ENCODE peak calls at places on chromosome 20, in seven cellular contexts. N, I, Q, U, M, F and E are unnamed samples.

GRCh38 chr20:815914-816606 is 17.5 kb upstream of the FAM110A start:
- DNase-seq in N (no peak), I (peak; percentile 84), Q (peak; percentile 42), U (peak; percentile 45), M (peak; percentile 84), F (peak; percentile 37), E (peak; percentile 54)

GRCh38 chr20:13610205-13610604 is 28.5 kb downstream of the TASP1 start:
- DNase-seq in N (no peak), I (no peak), Q (no peak), U (no peak), M (no peak), F (no peak), E (no peak)

GRCh38 chr20:41991412-41991811 is 373.2 kb upstream of the CHD6 start:
- DNase-seq in N (no peak), I (no peak), Q (no peak), U (no peak), M (no peak), F (no peak), E (no peak)

GRCh38 chr20:10352934-10353866 is 80.8 kb downstream of the MKKS start:
- DNase-seq in N (no peak), I (peak; percentile 31), Q (no peak), U (no peak), M (no peak), F (peak; percentile 47), E (peak; percentile 55)

GRCh38 chr20:1800180-1800579 is 95.0 kb upstream of the SIRPA start:
- DNase-seq in N (no peak), I (no peak), Q (no peak), U (no peak), M (no peak), F (no peak), E (no peak)

GRCh38 chr20:4811661-4812181 is 90.0 kb downstream of the PRND start:
- DNase-seq in N (peak; percentile 73), I (no peak), Q (peak; percentile 77), U (no peak), M (no peak), F (no peak), E (no peak)

GRCh38 chr20:12040261-12040660 is 122.6 kb downstream of the BTBD3 start:
- DNase-seq in N (no peak), I (no peak), Q (no peak), U (no peak), M (no peak), F (no peak), E (no peak)

GRCh38 chr20:52247548-52247947 is 56.0 kb upstream of the ZFP64 start:
- DNase-seq in N (no peak), I (no peak), Q (no peak), U (no peak), M (no peak), F (no peak), E (no peak)

GRCh38 chr20:33377366-33377765 is 24.0 kb downstream of the CDK5RAP1 start:
- DNase-seq in N (no peak), I (no peak), Q (no peak), U (no peak), M (no peak), F (no peak), E (no peak)

GRCh38 chr20:34249291-34249690 is 8.1 kb downstream of the ASIP start:
- DNase-seq in N (no peak), I (no peak), Q (peak; percentile 9), U (peak; percentile 71), M (peak; percentile 69), F (peak; percentile 81), E (no peak)

GRCh38 chr20:32445539-32446273 is 87.6 kb downstream of the ASXL1 start:
- DNase-seq in N (no peak), I (no peak), Q (no peak), U (no peak), M (peak; percentile 14), F (no peak), E (no peak)

GRCh38 chr20:10716855-10717254 is 43.1 kb upstream of the JAG1 start:
- DNase-seq in N (no peak), I (no peak), Q (no peak), U (no peak), M (peak; percentile 35), F (no peak), E (no peak)

GRCh38 chr20:44745560-44746366 is at the start of gene KCNK15:
- DNase-seq in N (peak; percentile 41), I (no peak), Q (no peak), U (no peak), M (peak; percentile 62), F (no peak), E (no peak)

GRCh38 chr20:54497931-54498718 is 22.7 kb downstream of the DOK5 start:
- DNase-seq in N (no peak), I (no peak), Q (no peak), U (peak; percentile 3), M (peak; percentile 63), F (no peak), E (no peak)

GRCh38 chr20:19921349-19921793 is 95.8 kb upstream of the NAA20 start:
- DNase-seq in N (peak; percentile 47), I (no peak), Q (peak; percentile 61), U (peak; percentile 87), M (no peak), F (no peak), E (no peak)

GRCh38 chr20:62360854-62361798 is 6.0 kb downstream of the LAMA5 start:
- DNase-seq in N (no peak), I (no peak), Q (no peak), U (no peak), M (no peak), F (no peak), E (peak; percentile 87)